ENCODE peak calls at places on chromosomes 7 and 10, in seven cellular contexts. One of them, this sample, is unnamed.

GRCh38 chr10:21953585-21954057 is 49.9 kb downstream of the DNAJC1 start:
- DNase-seq in hepatocyte: peak
- DNase-seq in GM23338: peak
- DNase-seq in HCT116: peak
- DNase-seq in MM.1S: peak
- DNase-seq in GM23248: peak
- DNase-seq in PC-3: peak
- DNase-seq in this sample: peak

GRCh38 chr10:49585387-49585786 is 24.7 kb upstream of the SLC18A3 start:
- DNase-seq in hepatocyte: no peak
- DNase-seq in GM23338: no peak
- DNase-seq in HCT116: no peak
- DNase-seq in MM.1S: no peak
- DNase-seq in GM23248: peak
- DNase-seq in PC-3: peak
- DNase-seq in this sample: no peak

GRCh38 chr7:10707519-10707918 is 266.2 kb upstream of the PHF14 start:
- DNase-seq in hepatocyte: no peak
- DNase-seq in GM23338: no peak
- DNase-seq in HCT116: no peak
- DNase-seq in MM.1S: peak
- DNase-seq in GM23248: no peak
- DNase-seq in PC-3: no peak
- DNase-seq in this sample: no peak

GRCh38 chr7:151251926-151252835 is 3.7 kb upstream of the SMARCD3 start:
- DNase-seq in hepatocyte: peak
- DNase-seq in GM23338: peak
- DNase-seq in HCT116: no peak
- DNase-seq in MM.1S: no peak
- DNase-seq in GM23248: peak
- DNase-seq in PC-3: peak
- DNase-seq in this sample: peak

GRCh38 chr10:78579586-78579985 is 489.2 kb upstream of the ZMIZ1 start:
- DNase-seq in hepatocyte: no peak
- DNase-seq in GM23338: no peak
- DNase-seq in HCT116: no peak
- DNase-seq in MM.1S: no peak
- DNase-seq in GM23248: no peak
- DNase-seq in PC-3: no peak
- DNase-seq in this sample: no peak

GRCh38 chr7:38748056-38748610 is 117.0 kb upstream of the AMPH start:
- DNase-seq in hepatocyte: no peak
- DNase-seq in GM23338: peak
- DNase-seq in HCT116: no peak
- DNase-seq in MM.1S: no peak
- DNase-seq in GM23248: peak
- DNase-seq in PC-3: peak
- DNase-seq in this sample: peak

GRCh38 chr10:24556746-24557742 is 166.6 kb downstream of the ARHGAP21 start:
- DNase-seq in hepatocyte: peak
- DNase-seq in GM23338: peak
- DNase-seq in HCT116: peak
- DNase-seq in MM.1S: peak
- DNase-seq in GM23248: peak
- DNase-seq in PC-3: peak
- DNase-seq in this sample: peak

GRCh38 chr7:111429781-111430180 is 132.5 kb downstream of the IMMP2L start:
- DNase-seq in hepatocyte: no peak
- DNase-seq in GM23338: no peak
- DNase-seq in HCT116: no peak
- DNase-seq in MM.1S: no peak
- DNase-seq in GM23248: peak
- DNase-seq in PC-3: no peak
- DNase-seq in this sample: no peak

GRCh38 chr7:45236666-45237065 is 79.1 kb downstream of the RAMP3 start:
- DNase-seq in hepatocyte: no peak
- DNase-seq in GM23338: no peak
- DNase-seq in HCT116: no peak
- DNase-seq in MM.1S: no peak
- DNase-seq in GM23248: peak
- DNase-seq in PC-3: no peak
- DNase-seq in this sample: no peak

GRCh38 chr10:97518601-97519043 is 19.9 kb downstream of the UBTD1 start:
- DNase-seq in hepatocyte: no peak
- DNase-seq in GM23338: no peak
- DNase-seq in HCT116: no peak
- DNase-seq in MM.1S: no peak
- DNase-seq in GM23248: peak
- DNase-seq in PC-3: no peak
- DNase-seq in this sample: no peak

GRCh38 chr7:28106316-28106957 is 74.2 kb downstream of the JAZF1 start:
- DNase-seq in hepatocyte: no peak
- DNase-seq in GM23338: no peak
- DNase-seq in HCT116: no peak
- DNase-seq in MM.1S: no peak
- DNase-seq in GM23248: no peak
- DNase-seq in PC-3: no peak
- DNase-seq in this sample: no peak

GRCh38 chr7:116679495-116679894 is 7.5 kb downstream of the MET start:
- DNase-seq in hepatocyte: no peak
- DNase-seq in GM23338: no peak
- DNase-seq in HCT116: no peak
- DNase-seq in MM.1S: peak
- DNase-seq in GM23248: no peak
- DNase-seq in PC-3: no peak
- DNase-seq in this sample: no peak

GRCh38 chr7:73431041-73431835 is 2.3 kb upstream of the FZD9 start:
- DNase-seq in hepatocyte: no peak
- DNase-seq in GM23338: peak
- DNase-seq in HCT116: no peak
- DNase-seq in MM.1S: no peak
- DNase-seq in GM23248: no peak
- DNase-seq in PC-3: peak
- DNase-seq in this sample: no peak

GRCh38 chr7:149799397-149800168 is 26.2 kb upstream of the ZNF467 start:
- DNase-seq in hepatocyte: peak
- DNase-seq in GM23338: peak
- DNase-seq in HCT116: no peak
- DNase-seq in MM.1S: peak
- DNase-seq in GM23248: no peak
- DNase-seq in PC-3: peak
- DNase-seq in this sample: peak

GRCh38 chr7:137956183-137956582 is 45.7 kb downstream of the CREB3L2 start:
- DNase-seq in hepatocyte: no peak
- DNase-seq in GM23338: no peak
- DNase-seq in HCT116: no peak
- DNase-seq in MM.1S: no peak
- DNase-seq in GM23248: no peak
- DNase-seq in PC-3: no peak
- DNase-seq in this sample: no peak

GRCh38 chr7:68119411-68119810 is 1122.8 kb downstream of the TYW1 start:
- DNase-seq in hepatocyte: no peak
- DNase-seq in GM23338: no peak
- DNase-seq in HCT116: no peak
- DNase-seq in MM.1S: no peak
- DNase-seq in GM23248: no peak
- DNase-seq in PC-3: no peak
- DNase-seq in this sample: no peak

GRCh38 chr7:69659964-69660363 is 61.7 kb downstream of the AUTS2 start:
- DNase-seq in hepatocyte: no peak
- DNase-seq in GM23338: peak
- DNase-seq in HCT116: no peak
- DNase-seq in MM.1S: no peak
- DNase-seq in GM23248: peak
- DNase-seq in PC-3: no peak
- DNase-seq in this sample: peak

GRCh38 chr7:65276822-65277221 is 96.8 kb upstream of the ZNF92 start:
- DNase-seq in hepatocyte: no peak
- DNase-seq in GM23338: no peak
- DNase-seq in HCT116: no peak
- DNase-seq in MM.1S: no peak
- DNase-seq in GM23248: no peak
- DNase-seq in PC-3: no peak
- DNase-seq in this sample: no peak

GRCh38 chr7:87380905-87381304 is 35.4 kb downstream of the CROT start:
- DNase-seq in hepatocyte: no peak
- DNase-seq in GM23338: no peak
- DNase-seq in HCT116: no peak
- DNase-seq in MM.1S: no peak
- DNase-seq in GM23248: no peak
- DNase-seq in PC-3: no peak
- DNase-seq in this sample: no peak

GRCh38 chr7:2299131-2299829 is 15.0 kb downstream of the SNX8 start:
- DNase-seq in hepatocyte: no peak
- DNase-seq in GM23338: no peak
- DNase-seq in HCT116: no peak
- DNase-seq in MM.1S: no peak
- DNase-seq in GM23248: peak
- DNase-seq in PC-3: no peak
- DNase-seq in this sample: no peak

GRCh38 chr7:36155811-36156361 is 2.8 kb downstream of the EEPD1 start:
- DNase-seq in hepatocyte: peak
- DNase-seq in GM23338: peak
- DNase-seq in HCT116: no peak
- DNase-seq in MM.1S: no peak
- DNase-seq in GM23248: peak
- DNase-seq in PC-3: peak
- DNase-seq in this sample: peak

GRCh38 chr10:51955696-51956095 is 256.3 kb upstream of the CSTF2T start:
- DNase-seq in hepatocyte: no peak
- DNase-seq in GM23338: peak
- DNase-seq in HCT116: no peak
- DNase-seq in MM.1S: no peak
- DNase-seq in GM23248: no peak
- DNase-seq in PC-3: no peak
- DNase-seq in this sample: peak

GRCh38 chr7:25084826-25085225 is 40.2 kb downstream of the CYCS start:
- DNase-seq in hepatocyte: peak
- DNase-seq in GM23338: no peak
- DNase-seq in HCT116: no peak
- DNase-seq in MM.1S: no peak
- DNase-seq in GM23248: no peak
- DNase-seq in PC-3: no peak
- DNase-seq in this sample: no peak
- TF ChIP-seq EZH2phosphoT487 in hepatocyte: no peak
- TF ChIP-seq EZH2phosphoT487 in GM23338: no peak
- TF ChIP-seq EZH2phosphoT487 in HCT116: no peak
- TF ChIP-seq EZH2phosphoT487 in MM.1S: no peak
- TF ChIP-seq EZH2phosphoT487 in GM23248: no peak
- TF ChIP-seq EZH2phosphoT487 in PC-3: no peak
- TF ChIP-seq EZH2phosphoT487 in this sample: no peak

GRCh38 chr10:80462277-80462985 is 8.3 kb downstream of the TSPAN14 start:
- DNase-seq in hepatocyte: no peak
- DNase-seq in GM23338: no peak
- DNase-seq in HCT116: no peak
- DNase-seq in MM.1S: no peak
- DNase-seq in GM23248: peak
- DNase-seq in PC-3: no peak
- DNase-seq in this sample: no peak

GRCh38 chr10:80460399-80461207 is 6.5 kb downstream of the TSPAN14 start:
- DNase-seq in hepatocyte: peak
- DNase-seq in GM23338: peak
- DNase-seq in HCT116: peak
- DNase-seq in MM.1S: no peak
- DNase-seq in GM23248: peak
- DNase-seq in PC-3: no peak
- DNase-seq in this sample: peak

GRCh38 chr10:80459047-80459865 is 5.1 kb downstream of the TSPAN14 start:
- DNase-seq in hepatocyte: no peak
- DNase-seq in GM23338: peak
- DNase-seq in HCT116: no peak
- DNase-seq in MM.1S: peak
- DNase-seq in GM23248: peak
- DNase-seq in PC-3: no peak
- DNase-seq in this sample: peak

GRCh38 chr10:80462986-80463741 is 9.1 kb downstream of the TSPAN14 start:
- DNase-seq in hepatocyte: no peak
- DNase-seq in GM23338: no peak
- DNase-seq in HCT116: no peak
- DNase-seq in MM.1S: no peak
- DNase-seq in GM23248: peak
- DNase-seq in PC-3: no peak
- DNase-seq in this sample: no peak

DNA sequence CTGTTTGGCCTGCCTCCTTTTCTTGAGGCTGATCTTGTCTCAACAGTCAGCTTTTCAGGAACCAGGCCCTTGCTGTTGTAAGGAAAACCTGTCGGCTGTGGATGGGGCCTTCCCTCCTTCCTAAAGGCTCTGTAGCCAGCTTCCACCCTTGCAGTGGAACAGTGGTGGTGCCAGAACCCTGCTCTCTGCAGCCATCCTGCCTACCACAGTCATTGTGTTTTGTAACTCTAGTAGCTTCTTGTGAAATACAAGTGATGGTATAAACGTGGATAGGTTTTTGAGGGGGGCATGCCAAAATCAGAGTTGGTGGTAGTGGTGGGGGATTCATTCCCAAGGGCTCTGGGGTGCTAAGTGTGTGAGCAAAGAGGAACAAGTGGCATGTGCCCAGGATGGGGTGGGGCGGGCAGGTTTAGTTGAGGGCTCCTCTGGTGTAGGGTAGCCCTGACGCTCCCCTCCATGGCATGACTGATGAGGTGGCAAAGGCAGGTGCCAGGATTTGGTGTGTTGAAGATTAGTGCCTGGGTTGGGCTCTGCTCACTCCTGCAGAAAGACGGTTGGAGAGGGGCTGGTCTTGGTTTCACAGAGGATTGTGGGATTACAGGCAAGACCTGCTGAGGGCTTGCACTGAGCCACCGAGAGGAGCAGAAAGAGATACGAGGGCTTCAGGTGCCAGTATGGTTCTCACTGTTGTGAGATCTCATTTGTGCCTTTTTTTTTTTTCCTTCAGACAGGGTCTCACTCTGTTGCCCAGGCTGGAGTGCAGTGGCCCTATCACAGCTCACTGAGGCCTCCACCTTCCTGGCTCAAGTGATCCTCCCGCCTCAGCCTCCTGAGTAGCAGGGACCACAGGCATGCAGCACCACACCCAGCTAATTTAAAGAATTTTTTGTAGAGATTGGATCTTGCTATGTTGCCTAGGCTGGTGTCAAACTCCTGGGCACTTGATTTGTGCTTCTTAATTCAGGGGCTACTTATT is 7.4 kb downstream of the TSPAN14 start:
- DNase-seq in hepatocyte: no peak
- DNase-seq in GM23338: no peak
- DNase-seq in HCT116: no peak
- DNase-seq in MM.1S: no peak
- DNase-seq in GM23248: peak
- DNase-seq in PC-3: no peak
- DNase-seq in this sample: no peak
- TF ChIP-seq EZH2 in hepatocyte: no peak
- TF ChIP-seq EZH2 in GM23338: no peak
- TF ChIP-seq EZH2 in HCT116: no peak
- TF ChIP-seq EZH2 in MM.1S: no peak
- TF ChIP-seq EZH2 in GM23248: no peak
- TF ChIP-seq EZH2 in PC-3: no peak
- TF ChIP-seq EZH2 in this sample: no peak

GRCh38 chr10:30674796-30675195 is 45.2 kb upstream of the LYZL2 start:
- DNase-seq in hepatocyte: no peak
- DNase-seq in GM23338: no peak
- DNase-seq in HCT116: no peak
- DNase-seq in MM.1S: peak
- DNase-seq in GM23248: no peak
- DNase-seq in PC-3: no peak
- DNase-seq in this sample: no peak
- TF ChIP-seq EZH2phosphoT487 in hepatocyte: no peak
- TF ChIP-seq EZH2phosphoT487 in GM23338: no peak
- TF ChIP-seq EZH2phosphoT487 in HCT116: no peak
- TF ChIP-seq EZH2phosphoT487 in MM.1S: no peak
- TF ChIP-seq EZH2phosphoT487 in GM23248: no peak
- TF ChIP-seq EZH2phosphoT487 in PC-3: no peak
- TF ChIP-seq EZH2phosphoT487 in this sample: no peak

GRCh38 chr10:124742418-124743187 is 1.6 kb downstream of the FAM53B start:
- DNase-seq in hepatocyte: peak
- DNase-seq in GM23338: peak
- DNase-seq in HCT116: no peak
- DNase-seq in MM.1S: peak
- DNase-seq in GM23248: peak
- DNase-seq in PC-3: peak
- DNase-seq in this sample: peak
- TF ChIP-seq EZH2 in hepatocyte: no peak
- TF ChIP-seq EZH2 in GM23338: no peak
- TF ChIP-seq EZH2 in HCT116: no peak
- TF ChIP-seq EZH2 in MM.1S: no peak
- TF ChIP-seq EZH2 in GM23248: no peak
- TF ChIP-seq EZH2 in PC-3: no peak
- TF ChIP-seq EZH2 in this sample: no peak

This sample was measured in neural progenitor cell.